ENCODE peak calls at places on chromosomes 5 and 9, in four cellular contexts. V is sigmoid colon, M is cardiac muscle cell, R is PC-9. T is an unnamed sample.

GRCh38 chr5:143153332-143154119 is 250.0 kb downstream of the NR3C1 start:
- DNase-seq in M (no peak), V (peak; percentile 93), R (no peak), T (no peak)

GRCh38 chr9:116549061-116549664 is 137.9 kb upstream of the TRIM32 start:
- DNase-seq in R (peak; percentile 80), V (peak; percentile 89), M (no peak), T (peak; percentile 31)

GRCh38 chr5:169416583-169417196 is 115.8 kb upstream of the SLIT3 start:
- DNase-seq in M (no peak), R (no peak), V (no peak), T (no peak)

GRCh38 chr5:143923634-143924265 is 111.8 kb downstream of the HMHB1 start:
- DNase-seq in R (no peak), V (no peak), M (no peak), T (no peak)

GRCh38 chr5:97115932-97116331 is 26.5 kb downstream of the LIX1 start:
- DNase-seq in M (peak; percentile 95), V (no peak), R (no peak), T (no peak)

GRCh38 chr9:27371382-27371781 is 74.4 kb upstream of the EQTN start:
- DNase-seq in R (peak; percentile 6), M (no peak), V (no peak), T (no peak)

GRCh38 chr9:135955981-135956797 is 5.0 kb downstream of the UBAC1 start:
- DNase-seq in R (no peak), M (no peak), V (no peak), T (no peak)

GRCh38 chr5:19048750-19049149 is 939.2 kb downstream of the CDH18 start:
- DNase-seq in M (no peak), R (no peak), V (no peak), T (no peak)

GRCh38 chr9:100505564-100506159 is 32.7 kb downstream of the TMEFF1 start:
- DNase-seq in V (no peak), M (peak; percentile 60), R (peak; percentile 81), T (peak; percentile 86)

GRCh38 chr9:116365056-116365471 is 211.5 kb downstream of the PAPPA start:
- DNase-seq in M (no peak), R (peak; percentile 5), V (peak; percentile 79), T (peak; percentile 38)

GRCh38 chr5:61412344-61412743 is 80.3 kb downstream of the ZSWIM6 start:
- DNase-seq in V (no peak), R (no peak), M (no peak), T (no peak)

GRCh38 chr5:61409568-61409967 is 77.5 kb downstream of the ZSWIM6 start:
- DNase-seq in M (no peak), V (no peak), R (peak; percentile 46), T (no peak)

GRCh38 chr5:61402970-61403369 is 70.9 kb downstream of the ZSWIM6 start:
- DNase-seq in M (no peak), V (no peak), R (no peak), T (no peak)

GRCh38 chr5:61407706-61408105 is 75.6 kb downstream of the ZSWIM6 start:
- DNase-seq in V (no peak), M (no peak), R (no peak), T (no peak)

DNA sequence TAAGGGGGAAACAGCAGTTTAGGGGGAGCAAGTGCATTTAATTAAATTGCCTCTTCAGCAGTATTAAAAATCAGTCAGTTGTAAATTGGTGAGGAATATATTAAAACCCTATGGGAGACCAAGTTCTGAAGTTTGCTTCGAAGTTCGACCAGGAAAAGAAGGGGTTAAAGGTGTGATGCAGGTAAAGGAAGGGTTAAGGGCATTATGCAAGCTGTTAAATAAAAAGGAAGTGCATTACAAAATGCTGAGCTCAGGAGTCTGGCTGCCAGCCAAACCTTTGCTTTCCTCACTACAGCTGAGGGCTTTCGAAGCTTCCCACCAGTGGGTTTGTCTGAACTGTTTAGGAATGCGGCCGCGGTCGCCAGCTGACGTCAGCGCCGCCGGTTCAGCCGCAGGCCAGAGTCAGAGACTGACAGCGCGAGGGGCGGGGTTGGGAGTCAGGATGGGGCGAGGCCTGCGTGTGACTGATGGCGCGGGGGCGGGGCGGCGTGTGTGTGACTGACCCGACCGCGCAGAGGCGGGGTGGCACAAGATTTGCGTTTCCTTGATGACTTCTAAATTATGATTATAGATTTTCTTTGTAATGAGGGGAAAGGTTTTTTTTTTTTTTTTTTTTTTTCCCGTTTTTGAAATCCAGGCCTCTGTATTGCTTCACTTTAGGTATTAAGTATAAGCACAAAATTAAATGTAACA is 76.6 kb downstream of the ZSWIM6 start:
- DNase-seq in M (peak; percentile 100), R (peak; percentile 99), V (peak; percentile 100), T (peak; percentile 98)
- H3K4me3 ChIP-seq in M (peak overlapping the region; percentile 3), R (peak overlapping the region; percentile 49), V (no peak overlapping the region), T (peak overlapping the region; percentile 44)

DNA sequence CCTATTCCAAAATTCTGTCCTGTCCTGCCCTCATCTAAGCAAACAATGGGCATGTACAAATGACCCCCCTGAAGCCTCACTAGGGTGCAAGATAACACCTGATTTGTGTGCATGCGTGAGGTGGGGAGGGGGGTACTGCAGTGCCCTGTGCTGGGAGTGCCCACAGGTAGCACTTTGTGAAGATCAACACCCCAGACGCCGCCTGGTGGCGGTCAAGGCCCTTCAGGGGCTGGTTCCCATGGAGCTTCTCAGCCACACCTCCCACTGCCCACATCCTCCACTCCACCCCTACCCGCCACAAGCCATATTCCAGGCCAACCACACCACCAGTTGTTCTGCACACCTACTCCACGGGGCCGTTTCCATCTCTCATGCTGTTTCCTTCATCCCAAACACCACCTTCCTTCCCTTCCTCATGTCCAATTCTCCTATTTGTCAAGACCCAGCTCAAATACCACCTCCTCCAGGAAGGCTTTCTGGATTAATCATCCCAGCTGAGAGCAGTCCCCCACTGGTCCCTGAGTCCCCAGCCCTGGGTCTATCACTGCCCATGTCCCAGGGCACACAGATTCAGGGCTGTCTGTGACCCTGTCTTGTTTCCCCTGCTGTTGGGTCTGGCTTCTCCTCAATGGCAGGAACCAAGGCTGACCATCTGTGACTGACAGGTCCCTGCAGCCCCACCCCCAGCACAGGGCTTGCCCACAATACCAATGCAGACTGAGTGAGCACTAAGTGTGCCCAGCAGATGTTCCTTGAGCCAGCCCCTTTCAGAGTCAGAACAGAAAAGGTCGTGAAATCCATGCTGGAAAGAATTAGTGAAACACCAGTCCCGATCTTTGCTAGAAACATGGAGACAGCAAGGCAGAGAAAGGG is 178.4 kb downstream of the PAX5 start:
- DNase-seq in V (no peak), M (peak; percentile 50), R (peak; percentile 55), T (peak; percentile 37)
- TF ChIP-seq CTCF in V (no peak), M (peak; percentile 37), R (peak; percentile 32), T (no peak)

GRCh38 chr5:1015545-1015944 is 6.9 kb downstream of the NKD2 start:
- DNase-seq in V (peak; percentile 56), M (no peak), R (no peak), T (no peak)
- H3K4me1 ChIP-seq in V (peaks cover 2% of the 10 kb centered on the region), M (no peaks in the 10 kb centered on the region), R (no peaks in the 10 kb centered on the region), T (no peaks in the 10 kb centered on the region)

DNA sequence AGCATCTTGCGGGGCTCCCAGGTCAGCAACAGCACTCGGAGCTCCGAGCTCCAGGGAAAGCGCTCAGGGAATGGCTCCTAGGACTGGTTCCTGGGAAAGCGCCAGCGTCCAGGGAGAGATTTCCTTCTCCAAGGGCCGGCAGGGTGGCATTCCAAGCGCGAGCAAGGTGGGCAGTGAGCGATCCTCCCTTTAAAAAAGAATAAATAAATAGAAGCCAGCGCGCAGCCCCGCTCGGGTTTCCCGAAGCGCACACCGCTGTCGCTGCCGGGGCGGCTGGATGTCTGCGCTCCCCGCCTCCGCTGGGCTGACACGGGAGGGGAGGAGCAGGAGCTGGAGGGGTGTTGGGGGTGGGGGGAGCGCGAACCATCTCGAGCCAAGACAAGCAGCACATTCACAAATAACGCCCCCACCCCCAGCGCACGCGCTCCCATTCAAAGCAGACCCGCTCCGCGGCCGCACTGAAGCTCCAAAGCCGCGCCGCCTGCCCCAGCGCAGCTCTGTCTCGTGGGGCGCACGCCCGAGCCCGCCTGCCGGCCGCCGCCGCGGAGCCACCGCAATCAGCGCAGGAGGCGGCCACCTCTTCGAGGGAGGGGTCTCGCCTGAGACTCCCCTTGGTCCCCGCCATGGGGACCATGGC is 327.5 kb downstream of the SH3GL2 start:
- DNase-seq in V (peak; percentile 59), M (peak; percentile 35), R (no peak), T (no peak)
- H3K4me3 ChIP-seq in V (peak overlapping the region; percentile 26), M (peak overlapping the region; percentile 38), R (no peak overlapping the region), T (no peak overlapping the region)

T was measured in BE2C.